ENCODE peak calls at places on chromosome 15, in five cellular contexts. U, Z, H, C and K are unnamed samples. For H3K4me1 and H3K27me3, the result is how much of the 10 kb centered on the place peaks cover.

GRCh38 chr15:94287794-94288246 is 56.5 kb downstream of the MCTP2 start:
- DNase-seq in U (no peak), Z (no peak), H (peak), C (peak), K (no peak)

GRCh38 chr15:39529457-39529856 is 51.4 kb upstream of the THBS1 start:
- DNase-seq in U (no peak), Z (no peak), H (no peak), C (no peak), K (no peak)

GRCh38 chr15:52115598-52116427 is 3.2 kb upstream of the BCL2L10 start:
- DNase-seq in U (no peak), Z (no peak), H (peak), C (no peak), K (no peak)

GRCh38 chr15:68419301-68420175 is 12.4 kb downstream of the ITGA11 start:
- DNase-seq in U (no peak), Z (no peak), H (no peak), C (no peak), K (peak)

GRCh38 chr15:27671794-27672438 is 427.2 kb downstream of the OCA2 start:
- DNase-seq in U (no peak), Z (no peak), H (no peak), C (no peak), K (no peak)

GRCh38 chr15:88238618-88239430 is 17.7 kb downstream of the NTRK3 start:
- DNase-seq in U (no peak), Z (no peak), H (no peak), C (no peak), K (no peak)

GRCh38 chr15:70672081-70672480 is 91.3 kb downstream of the UACA start:
- DNase-seq in U (no peak), Z (no peak), H (no peak), C (no peak), K (no peak)

GRCh38 chr15:73956276-73957086 is 30.2 kb downstream of the LOXL1 start:
- DNase-seq in U (no peak), Z (no peak), H (peak), C (no peak), K (no peak)

GRCh38 chr15:67091073-67091965 is 25.9 kb downstream of the SMAD3 start:
- DNase-seq in U (peak), Z (no peak), H (peak), C (peak), K (peak)

GRCh38 chr15:25372298-25372697 is 66.5 kb downstream of the UBE3A start:
- DNase-seq in U (no peak), Z (no peak), H (no peak), C (no peak), K (no peak)

GRCh38 chr15:78822514-78822913 is 11.2 kb upstream of the ADAMTS7 start:
- DNase-seq in U (no peak), Z (no peak), H (no peak), C (no peak), K (no peak)

GRCh38 chr15:81336568-81336967 is 12.6 kb upstream of the STARD5 start:
- DNase-seq in U (no peak), Z (peak), H (no peak), C (peak), K (no peak)

GRCh38 chr15:39770748-39771689 is 11.6 kb downstream of the FSIP1 start:
- DNase-seq in U (no peak), Z (no peak), H (no peak), C (no peak), K (no peak)

GRCh38 chr15:90998737-90999136 is 4.4 kb upstream of the PRC1 start:
- DNase-seq in U (no peak), Z (no peak), H (no peak), C (no peak), K (no peak)

GRCh38 chr15:40282144-40282869 is 557 bp downstream of the ANKRD63 start:
- DNase-seq in U (peak), Z (no peak), H (peak), C (peak), K (peak)

GRCh38 chr15:39429898-39430357 is 151.0 kb upstream of the THBS1 start:
- DNase-seq in U (no peak), Z (no peak), H (peak), C (no peak), K (no peak)

GRCh38 chr15:32936283-32936918 is 218.6 kb downstream of the GREM1 start:
- DNase-seq in U (no peak), Z (peak), H (no peak), C (no peak), K (no peak)

GRCh38 chr15:55661431-55661830 is 73.3 kb upstream of the PYGO1 start:
- DNase-seq in U (no peak), Z (no peak), H (no peak), C (no peak), K (no peak)

GRCh38 chr15:65130941-65131340 is 2.7 kb downstream of the PDCD7 start:
- DNase-seq in U (no peak), Z (no peak), H (no peak), C (no peak), K (no peak)

GRCh38 chr15:37059051-37059450 is 41.3 kb downstream of the MEIS2 start:
- DNase-seq in U (no peak), Z (no peak), H (no peak), C (no peak), K (no peak)

GRCh38 chr15:39133201-39133600 is 447.7 kb upstream of the THBS1 start:
- DNase-seq in U (no peak), Z (no peak), H (no peak), C (no peak), K (no peak)

GRCh38 chr15:101479851-101480612 is 9.5 kb downstream of the PCSK6 start:
- DNase-seq in U (no peak), Z (no peak), H (no peak), C (no peak), K (no peak)

GRCh38 chr15:25543156-25543555 is 104.3 kb upstream of the UBE3A start:
- DNase-seq in U (no peak), Z (peak), H (no peak), C (no peak), K (peak)

GRCh38 chr15:51319539-51319938 is 18.9 kb downstream of the CYP19A1 start:
- DNase-seq in U (no peak), Z (no peak), H (no peak), C (no peak), K (no peak)

GRCh38 chr15:38069506-38069905 is 135.1 kb downstream of the TMCO5A start:
- DNase-seq in U (no peak), Z (peak), H (peak), C (peak), K (no peak)

GRCh38 chr15:99385865-99386264 is 134.6 kb downstream of the LRRC28 start:
- DNase-seq in U (no peak), Z (peak), H (peak), C (peak), K (peak)

GRCh38 chr15:48143856-48144255 is 23.1 kb downstream of the SLC24A5 start:
- DNase-seq in U (no peak), Z (no peak), H (no peak), C (no peak), K (no peak)

GRCh38 chr15:39179980-39180379 is 400.9 kb upstream of the THBS1 start:
- DNase-seq in U (no peak), Z (no peak), H (no peak), C (no peak), K (no peak)

GRCh38 chr15:39130556-39131379 is 450.1 kb upstream of the THBS1 start:
- DNase-seq in U (no peak), Z (no peak), H (no peak), C (no peak), K (no peak)

GRCh38 chr15:60528530-60528929 is 49.6 kb upstream of the ICE2 start:
- DNase-seq in U (no peak), Z (no peak), H (no peak), C (no peak), K (no peak)

GRCh38 chr15:64045774-64046346 is 425 bp downstream of the DAPK2 start:
- DNase-seq in U (peak), Z (no peak), H (peak), C (peak), K (peak)

GRCh38 chr15:71084264-71084663 is 31.0 kb upstream of the THSD4 start:
- DNase-seq in U (no peak), Z (no peak), H (no peak), C (no peak), K (no peak)

GRCh38 chr15:51144021-51144532 is 49.4 kb upstream of the TNFAIP8L3 start:
- DNase-seq in U (no peak), Z (no peak), H (no peak), C (no peak), K (no peak)

GRCh38 chr15:49047456-49047855 is 1.2 kb upstream of the SECISBP2L start:
- DNase-seq in U (no peak), Z (no peak), H (no peak), C (no peak), K (no peak)

GRCh38 chr15:73414876-73415275 is 28.1 kb upstream of the REC114 start:
- DNase-seq in U (no peak), Z (no peak), H (no peak), C (no peak), K (no peak)

GRCh38 chr15:100101389-100102089 is 240.2 kb downstream of the ADAMTS17 start:
- DNase-seq in U (no peak), Z (peak), H (no peak), C (no peak), K (no peak)

GRCh38 chr15:53511175-53511574 is 248.3 kb downstream of the WDR72 start:
- DNase-seq in U (no peak), Z (no peak), H (no peak), C (no peak), K (no peak)

GRCh38 chr15:101684384-101684783 is 32.2 kb upstream of the TM2D3 start:
- DNase-seq in U (no peak), Z (no peak), H (no peak), C (no peak), K (peak)

DNA sequence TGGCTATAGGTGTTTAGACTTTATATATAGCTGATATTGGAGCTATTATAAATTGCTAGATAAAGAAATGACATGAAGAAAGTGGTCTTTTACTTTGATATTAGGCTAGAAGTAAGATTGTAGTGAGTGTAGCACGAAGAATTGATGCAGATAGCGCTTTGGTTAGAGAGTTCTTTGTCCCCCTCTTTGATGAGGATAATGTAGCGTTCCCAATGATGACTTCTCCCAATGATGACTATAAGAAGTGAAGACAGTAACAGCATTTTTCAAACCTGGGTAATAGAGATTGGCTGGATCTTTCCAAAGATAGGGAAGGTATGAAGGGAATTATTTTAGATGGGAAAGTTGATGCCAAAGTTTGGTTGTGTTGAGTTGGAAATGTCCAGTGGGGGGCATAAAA is 4.3 kb downstream of the MINDY2 start:
- DNase-seq in U (no peak), Z (no peak), H (no peak), C (no peak), K (no peak)
- H3K4me1 ChIP-seq in U (under half), Z (half or more), H (under half), C (under half), K (half or more)

DNA sequence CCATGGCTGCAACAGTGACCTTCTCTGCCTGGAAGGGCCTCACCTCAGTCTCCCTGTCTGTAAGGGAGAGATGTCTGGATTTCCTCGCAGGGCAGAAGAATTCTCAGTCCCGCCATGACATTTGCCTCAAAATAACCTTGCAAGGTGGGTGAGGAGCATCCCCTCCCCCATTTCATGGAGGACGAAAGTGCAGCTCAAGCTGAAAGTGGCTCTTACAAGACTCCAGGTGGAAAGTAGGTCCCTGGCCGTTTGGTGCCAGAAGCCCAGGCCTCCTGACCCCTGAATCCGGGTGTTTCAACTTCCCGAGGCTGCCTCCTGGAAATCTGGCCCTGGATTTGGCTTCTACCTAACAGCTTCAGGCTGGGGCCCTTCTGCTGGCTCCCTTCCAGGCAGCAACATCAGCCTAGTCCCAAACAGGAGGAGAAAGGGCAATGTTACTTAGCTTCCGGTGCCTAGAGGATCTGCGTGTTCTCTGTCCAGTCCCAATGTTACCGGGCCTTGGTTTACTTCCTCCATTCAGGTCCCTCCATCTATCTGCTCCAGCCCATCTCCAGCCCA is 769 bp upstream of the CSPG4 start:
- DNase-seq in U (no peak), Z (peak), H (peak), C (no peak), K (no peak)
- H3K4me3 ChIP-seq in U (no peak), Z (peak), H (peak), C (peak), K (no peak)

DNA sequence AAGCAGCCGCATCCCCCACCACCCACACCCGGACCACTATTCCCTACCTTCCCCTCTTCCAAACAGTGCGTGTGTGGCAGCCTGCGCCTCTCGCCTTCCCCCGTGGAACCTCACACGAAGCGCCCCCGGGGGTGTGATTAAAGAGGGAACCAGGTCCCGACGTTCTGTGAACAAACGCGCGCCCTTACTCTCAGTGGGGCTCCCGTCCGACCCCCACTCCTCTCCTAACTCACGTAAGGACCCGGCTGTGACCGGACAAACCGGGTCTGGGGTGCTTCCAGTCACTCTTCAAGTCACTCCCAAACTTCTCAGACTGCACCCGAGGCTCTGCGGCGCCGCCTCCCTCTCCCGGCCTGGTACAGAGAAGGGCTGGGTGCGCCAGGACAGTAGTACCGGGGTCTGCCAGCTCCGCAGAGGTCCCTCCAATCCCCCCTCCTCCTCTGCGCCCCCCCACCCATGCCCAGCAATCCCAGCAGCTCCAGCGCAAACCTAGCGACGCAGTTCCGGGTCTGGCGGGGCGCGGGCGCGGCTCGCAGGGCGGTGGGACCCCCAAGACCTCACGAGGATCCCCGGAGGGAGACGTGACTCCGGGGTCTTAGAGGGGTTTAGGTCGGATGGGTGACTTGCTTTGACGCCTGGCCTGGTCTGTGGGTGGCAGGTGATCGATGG is 574 bp downstream of the DUOXA1 start:
- DNase-seq in U (no peak), Z (no peak), H (no peak), C (no peak), K (no peak)
- H3K27me3 ChIP-seq in U (under half), Z (half or more), H (under half), C (under half), K (under half)

GRCh38 chr15:69668049-69668705 is 215.6 kb downstream of the RPLP1 start:
- DNase-seq in U (no peak), Z (no peak), H (no peak), C (no peak), K (no peak)
- H3K4me1 ChIP-seq in U (under half), Z (under half), H (under half), C (under half), K (under half)

DNA sequence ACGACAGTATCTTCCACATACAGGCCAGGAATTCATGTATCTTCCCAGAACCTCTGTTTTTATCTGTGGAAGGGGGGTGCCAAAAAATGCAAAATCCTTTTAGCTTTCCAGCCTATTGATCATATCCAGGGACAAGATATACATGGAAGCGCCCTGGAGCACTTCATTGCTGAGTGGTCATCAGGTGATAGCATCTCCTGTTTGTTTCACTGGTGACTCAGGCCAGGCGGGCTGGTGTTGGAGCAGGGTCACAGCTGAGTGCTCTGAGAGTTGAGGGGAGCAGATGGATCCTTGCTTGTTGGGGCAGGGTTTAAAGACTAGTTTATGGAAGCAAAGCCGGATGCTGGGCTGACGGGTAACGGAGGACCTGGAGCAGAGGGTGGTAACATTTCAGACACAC is 405.0 kb upstream of the TPM1 start:
- DNase-seq in U (no peak), Z (no peak), H (no peak), C (no peak), K (no peak)
- H3K4me3 ChIP-seq in U (no peak), Z (no peak), H (no peak), C (no peak), K (no peak)

GRCh38 chr15:89461386-89461785 is 35.0 kb downstream of the RHCG start:
- DNase-seq in U (no peak), Z (no peak), H (no peak), C (no peak), K (no peak)

GRCh38 chr15:89459271-89460038 is 36.9 kb downstream of the RHCG start:
- DNase-seq in U (no peak), Z (no peak), H (no peak), C (peak), K (no peak)

GRCh38 chr15:89460048-89460447 is 36.3 kb downstream of the RHCG start:
- DNase-seq in U (no peak), Z (no peak), H (no peak), C (no peak), K (no peak)

GRCh38 chr15:89462198-89462912 is 34.0 kb downstream of the RHCG start:
- DNase-seq in U (no peak), Z (no peak), H (no peak), C (no peak), K (no peak)

DNA sequence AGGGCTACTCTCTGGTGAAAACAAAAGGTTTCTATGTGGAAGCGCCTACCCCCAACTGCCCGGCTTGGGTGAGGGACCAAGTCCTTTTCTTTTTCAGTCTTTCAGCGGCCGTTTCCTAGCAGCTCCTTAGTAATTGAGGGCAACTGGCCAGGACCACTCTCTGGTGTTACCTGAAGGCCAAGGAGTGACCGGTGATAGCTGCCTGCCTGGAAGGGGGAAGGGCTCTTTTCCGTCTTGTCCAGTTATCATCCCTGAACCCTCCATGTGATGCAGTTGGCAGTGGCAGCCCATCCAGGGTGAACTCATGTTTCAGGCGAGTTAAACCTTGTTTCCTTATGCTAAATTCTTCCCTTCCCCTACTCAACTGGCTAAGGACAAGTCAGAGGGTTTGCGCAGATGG is 33.3 kb downstream of the RHCG start:
- DNase-seq in U (no peak), Z (no peak), H (no peak), C (no peak), K (no peak)
- H3K27me3 ChIP-seq in U (under half), Z (under half), H (under half), C (under half), K (under half)

GRCh38 chr15:85592148-85592547 is 202.6 kb downstream of the KLHL25 start:
- DNase-seq in U (no peak), Z (no peak), H (no peak), C (no peak), K (no peak)
- H3K4me1 ChIP-seq in U (under half), Z (half or more), H (under half), C (under half), K (under half)

DNA sequence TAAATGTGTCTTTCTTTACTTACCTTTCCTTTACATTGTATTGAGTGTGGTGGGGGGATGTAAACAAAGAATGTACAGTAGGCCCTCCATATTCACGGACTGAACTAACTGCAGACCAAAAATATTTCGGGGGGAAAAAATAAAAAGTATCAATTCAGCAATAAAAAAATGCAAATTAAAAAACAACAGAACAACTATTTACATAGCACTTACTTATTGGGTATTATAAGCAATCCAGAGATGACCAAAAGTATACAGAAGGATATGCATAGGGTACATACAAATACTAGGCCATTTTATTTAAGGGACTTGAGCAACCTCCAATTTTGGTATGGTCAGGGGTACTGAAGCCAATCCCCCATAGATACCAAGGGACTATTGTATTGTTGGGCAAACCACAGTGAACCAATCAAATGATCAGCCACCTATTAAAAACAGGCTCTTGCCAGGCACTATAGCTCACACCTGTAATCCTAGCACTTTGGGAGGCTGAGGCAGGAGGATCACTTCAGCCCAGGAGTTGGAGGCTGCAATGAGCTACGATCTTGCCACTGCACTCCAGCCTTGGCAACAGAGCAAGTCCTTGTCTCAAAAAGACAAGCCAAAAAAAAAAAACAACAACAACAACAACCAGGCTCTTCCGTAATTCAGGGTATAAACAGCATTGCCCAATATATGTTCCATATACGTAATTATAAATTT is 1.8 kb downstream of the VPS13C start:
- DNase-seq in U (no peak), Z (no peak), H (no peak), C (no peak), K (no peak)
- H3K4me3 ChIP-seq in U (no peak), Z (no peak), H (peak), C (no peak), K (peak)